ENCODE peak calls at places on chromosome 7, in seven cellular contexts. C, Y, I, X, N, D and J are unnamed samples.
A peak's percentile ranks its signal among the peaks of the same experiment; 100 is the strongest.

GRCh38 chr7:49255061-49255460 is 330.7 kb downstream of the CDC14C start:
- DNase-seq in N (no peak), Y (no peak), C (no peak), I (no peak), X (no peak), D (no peak), J (no peak)

GRCh38 chr7:100818366-100818765 is 9.0 kb downstream of the EPHB4 start:
- DNase-seq in C (no peak), X (no peak), D (no peak), I (no peak), Y (no peak), N (no peak), J (no peak)

GRCh38 chr7:55119571-55119970 is 100.8 kb downstream of the EGFR start:
- DNase-seq in Y (no peak), N (no peak), C (no peak), I (no peak), D (no peak), X (no peak), J (no peak)

GRCh38 chr7:93284908-93285307 is 52.7 kb downstream of the VPS50 start:
- DNase-seq in N (no peak), Y (no peak), C (no peak), I (no peak), D (no peak), X (no peak), J (no peak)

GRCh38 chr7:17625038-17625437 is 315.3 kb downstream of the SNX13 start:
- DNase-seq in C (no peak), X (no peak), N (no peak), D (no peak), I (no peak), Y (no peak), J (no peak)

GRCh38 chr7:77348371-77348813 is 67.8 kb downstream of the GSAP start:
- DNase-seq in C (no peak), D (no peak), N (no peak), X (no peak), Y (no peak), I (peak; percentile 40), J (no peak)

GRCh38 chr7:107394831-107395230 is 75.0 kb upstream of the GPR22 start:
- DNase-seq in I (no peak), D (no peak), Y (no peak), N (no peak), C (no peak), X (no peak), J (no peak)

GRCh38 chr7:28498636-28499035 is 86.3 kb downstream of the CREB5 start:
- DNase-seq in I (no peak), C (no peak), D (no peak), X (no peak), N (no peak), Y (no peak), J (no peak)

GRCh38 chr7:133931053-133931452 is 196.1 kb upstream of the LRGUK start:
- DNase-seq in N (no peak), D (no peak), C (peak; percentile 82), X (no peak), Y (peak; percentile 44), I (no peak), J (no peak)

GRCh38 chr7:33040803-33041516 is 21.6 kb downstream of the NT5C3A start:
- DNase-seq in D (no peak), I (no peak), X (peak; percentile 77), C (no peak), N (no peak), Y (no peak), J (peak; percentile 79)

GRCh38 chr7:148773344-148773743 is 74.6 kb downstream of the CUL1 start:
- DNase-seq in I (no peak), X (no peak), D (peak; percentile 61), N (no peak), Y (no peak), C (no peak), J (no peak)

GRCh38 chr7:106285801-106286492 is 1.2 kb upstream of the NAMPT start:
- DNase-seq in D (no peak), C (no peak), I (no peak), X (no peak), Y (no peak), N (no peak), J (no peak)

GRCh38 chr7:128405345-128406146 is 4.2 kb downstream of the IMPDH1 start:
- DNase-seq in C (no peak), D (peak; percentile 81), N (peak; percentile 24), X (peak; percentile 33), I (peak; percentile 73), Y (no peak), J (no peak)

GRCh38 chr7:140485463-140486265 is 6.4 kb upstream of the MKRN1 start:
- DNase-seq in I (no peak), Y (no peak), N (no peak), D (no peak), X (peak; percentile 13), C (no peak), J (no peak)

GRCh38 chr7:1262441-1262840 is 29.8 kb downstream of the UNCX start:
- DNase-seq in X (no peak), Y (no peak), N (no peak), I (peak; percentile 18), D (no peak), C (no peak), J (no peak)

GRCh38 chr7:50268223-50268622 is 36.3 kb upstream of the IKZF1 start:
- DNase-seq in X (no peak), C (no peak), D (no peak), I (no peak), Y (no peak), N (no peak), J (no peak)

GRCh38 chr7:29859491-29860180 is 53.3 kb downstream of the WIPF3 start:
- DNase-seq in I (no peak), D (no peak), Y (no peak), X (no peak), N (no peak), C (no peak), J (no peak)

GRCh38 chr7:157539521-157539920 is 202.7 kb downstream of the DNAJB6 start:
- DNase-seq in Y (no peak), I (peak; percentile 10), X (no peak), D (no peak), C (no peak), N (no peak), J (no peak)

GRCh38 chr7:1204460-1204859 is 28.2 kb upstream of the UNCX start:
- DNase-seq in D (no peak), I (no peak), X (no peak), Y (no peak), N (no peak), C (no peak), J (no peak)

GRCh38 chr7:80542398-80542797 is 30.5 kb upstream of the GNAT3 start:
- DNase-seq in X (no peak), D (no peak), C (no peak), I (no peak), Y (no peak), N (no peak), J (no peak)

GRCh38 chr7:132084776-132085388 is 491.4 kb downstream of the PLXNA4 start:
- DNase-seq in X (no peak), Y (peak; percentile 19), D (no peak), C (no peak), N (no peak), I (no peak), J (no peak)

GRCh38 chr7:76069238-76069638 is 21.3 kb downstream of the MDH2 start:
- DNase-seq in N (no peak), C (no peak), D (no peak), I (peak; percentile 82), X (peak; percentile 47), Y (peak; percentile 65), J (no peak)

GRCh38 chr7:99249985-99250575 is 22.6 kb upstream of the MYH16 start:
- DNase-seq in Y (no peak), X (no peak), D (no peak), I (no peak), C (no peak), N (no peak), J (no peak)

GRCh38 chr7:132577206-132578049 is 1.2 kb upstream of the PLXNA4 start:
- DNase-seq in X (peak; percentile 9), C (peak; percentile 18), Y (no peak), N (no peak), D (no peak), I (peak; percentile 90), J (no peak)